ENCODE peak calls at places on chromosomes 3 and 15, in five cellular contexts. P is naive thymus-derived CD8-positive, alpha-beta T cell; C is fibroblast of lung; X is neural crest cell; S is T47D. M is an unnamed sample.
A peak's percentile ranks its signal among the peaks of the same experiment; 100 is the strongest.

GRCh38 chr3:16871915-16872842 is 12.6 kb upstream of the PLCL2 start:
- DNase-seq in P (no peak), C (no peak), X (no peak), S (no peak), M (no peak)

GRCh38 chr3:97935842-97936241 is 36.4 kb downstream of the RIOX2 start:
- DNase-seq in P (no peak), C (no peak), X (no peak), S (no peak), M (no peak)

GRCh38 chr3:14124223-14124614 is 451 bp downstream of the CHCHD4 start:
- DNase-seq in P (peak; percentile 35), C (peak; percentile 59), X (peak; percentile 29), S (peak; percentile 50), M (no peak)

GRCh38 chr3:15769256-15769915 is 28.4 kb downstream of the ANKRD28 start:
- DNase-seq in P (no peak), C (no peak), X (no peak), S (no peak), M (no peak)

GRCh38 chr3:141410861-141411771 is 42.8 kb downstream of the ZBTB38 start:
- DNase-seq in P (no peak), C (peak; percentile 56), X (no peak), S (no peak), M (no peak)

GRCh38 chr15:101657968-101658784 is 6.0 kb upstream of the TM2D3 start:
- DNase-seq in P (no peak), C (no peak), X (no peak), S (no peak), M (no peak)

GRCh38 chr15:58438956-58439355 is 7.2 kb downstream of the LIPC start:
- DNase-seq in P (no peak), C (peak; percentile 69), X (peak; percentile 14), S (peak; percentile 77), M (peak; percentile 48)

GRCh38 chr3:144104679-144105078 is 133.1 kb downstream of the DIPK2A start:
- DNase-seq in P (no peak), C (no peak), X (no peak), S (no peak), M (no peak)

GRCh38 chr3:33482126-33482525 is 41.9 kb upstream of the UBP1 start:
- DNase-seq in P (no peak), C (peak; percentile 69), X (no peak), S (peak; percentile 87), M (no peak)

GRCh38 chr3:176651622-176652021 is 545.7 kb downstream of the TBL1XR1 start:
- DNase-seq in P (no peak), C (no peak), X (no peak), S (no peak), M (no peak)

GRCh38 chr3:63296249-63296648 is 18.1 kb downstream of the SYNPR start:
- DNase-seq in P (no peak), C (no peak), X (no peak), S (no peak), M (no peak)

GRCh38 chr15:101242160-101242998 is 9.5 kb downstream of the CHSY1 start:
- DNase-seq in P (peak; percentile 63), C (no peak), X (no peak), S (no peak), M (no peak)

GRCh38 chr15:68326711-68327412 is 49.3 kb downstream of the FEM1B start:
- DNase-seq in P (no peak), C (no peak), X (no peak), S (no peak), M (no peak)

GRCh38 chr3:45910892-45911291 is 24.5 kb downstream of the CCR9 start:
- DNase-seq in P (no peak), C (no peak), X (no peak), S (no peak), M (no peak)

GRCh38 chr15:29556385-29556784 is 265.9 kb downstream of the TJP1 start:
- DNase-seq in P (no peak), C (no peak), X (no peak), S (no peak), M (no peak)

GRCh38 chr15:42059661-42060476 is 34.5 kb downstream of the PLA2G4D start:
- DNase-seq in P (peak; percentile 38), C (peak; percentile 31), X (peak; percentile 74), S (peak; percentile 60), M (peak; percentile 43)

GRCh38 chr3:72949016-72949415 is 47.6 kb upstream of the PPP4R2 start:
- DNase-seq in P (no peak), C (no peak), X (no peak), S (peak; percentile 7), M (no peak)

GRCh38 chr3:127851899-127852298 is 29.6 kb upstream of the MGLL start:
- DNase-seq in P (no peak), C (no peak), X (no peak), S (no peak), M (no peak)

GRCh38 chr3:72336821-72337479 is 511.3 kb downstream of the SHQ1 start:
- DNase-seq in P (no peak), C (peak; percentile 95), X (peak; percentile 28), S (peak; percentile 72), M (peak; percentile 68)

GRCh38 chr3:65489253-65489652 is 549.5 kb downstream of the MAGI1 start:
- DNase-seq in P (no peak), C (no peak), X (no peak), S (no peak), M (no peak)

GRCh38 chr15:38168472-38169057 is 84.1 kb upstream of the SPRED1 start:
- DNase-seq in P (no peak), C (no peak), X (no peak), S (no peak), M (no peak)

GRCh38 chr15:73994912-73995622 is 551 bp downstream of the PML start:
- DNase-seq in P (no peak), C (no peak), X (no peak), S (peak; percentile 19), M (no peak)

GRCh38 chr3:76369170-76369569 is 583.8 kb upstream of the ZNF717 start:
- DNase-seq in P (no peak), C (peak; percentile 59), X (no peak), S (peak; percentile 44), M (peak; percentile 3)

GRCh38 chr3:13013994-13014754 is 59.1 kb downstream of the IQSEC1 start:
- DNase-seq in P (no peak), C (no peak), X (no peak), S (no peak), M (no peak)

GRCh38 chr3:184737063-184737462 is 25.2 kb upstream of the MAGEF1 start:
- DNase-seq in P (no peak), C (no peak), X (no peak), S (peak; percentile 34), M (no peak)

GRCh38 chr3:135851201-135852061 is 114.1 kb upstream of the PPP2R3A start:
- DNase-seq in P (no peak), C (no peak), X (no peak), S (no peak), M (no peak)

GRCh38 chr3:15919971-15920370 is 122.2 kb upstream of the ANKRD28 start:
- DNase-seq in P (no peak), C (no peak), X (no peak), S (no peak), M (no peak)

GRCh38 chr15:42650208-42651066 is 75.0 kb downstream of the STARD9 start:
- DNase-seq in P (peak; percentile 32), C (peak; percentile 85), X (peak; percentile 50), S (peak; percentile 89), M (peak; percentile 67)

GRCh38 chr15:54066403-54066802 is 88.2 kb downstream of the UNC13C start:
- DNase-seq in P (no peak), C (no peak), X (no peak), S (no peak), M (no peak)

GRCh38 chr3:17995769-17996168 is 253.3 kb upstream of the TBC1D5 start:
- DNase-seq in P (no peak), C (no peak), X (no peak), S (no peak), M (no peak)

GRCh38 chr15:61459785-61460707 is 230.9 kb upstream of the RORA start:
- DNase-seq in P (no peak), C (peak; percentile 72), X (no peak), S (peak; percentile 51), M (no peak)

GRCh38 chr3:145698749-145699148 is 462.2 kb downstream of the PLOD2 start:
- DNase-seq in P (no peak), C (no peak), X (no peak), S (peak; percentile 49), M (no peak)

GRCh38 chr15:94970831-94971230 is 739.5 kb downstream of the MCTP2 start:
- DNase-seq in P (no peak), C (no peak), X (no peak), S (no peak), M (no peak)